ENCODE peak calls at places on chromosomes 16 and 17, in six cellular contexts. T, W, G, M, C and F are unnamed samples.

GRCh38 chr16:19829844-19830703 is 54.6 kb downstream of the GPRC5B start:
- DNase-seq in T (no peak), W (no peak), G (no peak), M (no peak), C (no peak), F (no peak)

GRCh38 chr17:2837147-2837561 is 40.9 kb downstream of the RAP1GAP2 start:
- DNase-seq in T (no peak), W (no peak), G (no peak), M (no peak), C (no peak), F (no peak)

GRCh38 chr17:1758812-1759211 is 3.0 kb upstream of the SERPINF1 start:
- DNase-seq in T (no peak), W (no peak), G (no peak), M (no peak), C (no peak), F (no peak)

GRCh38 chr17:7132511-7133094 is 18.0 kb upstream of the ASGR2 start:
- DNase-seq in T (no peak), W (peak), G (peak), M (peak), C (no peak), F (peak)

GRCh38 chr17:68892658-68893057 is 62.5 kb downstream of the ABCA8 start:
- DNase-seq in T (no peak), W (peak), G (no peak), M (no peak), C (no peak), F (no peak)

GRCh38 chr17:45117283-45117682 is 15.0 kb downstream of the PLCD3 start:
- DNase-seq in T (no peak), W (no peak), G (no peak), M (no peak), C (no peak), F (no peak)

GRCh38 chr17:76940738-76941350 is 72.6 kb downstream of the MGAT5B start:
- DNase-seq in T (peak), W (peak), G (peak), M (peak), C (no peak), F (peak)

GRCh38 chr16:22633280-22633679 is 122.6 kb downstream of the NPIPB5 start:
- DNase-seq in T (no peak), W (no peak), G (no peak), M (no peak), C (peak), F (no peak)

DNA sequence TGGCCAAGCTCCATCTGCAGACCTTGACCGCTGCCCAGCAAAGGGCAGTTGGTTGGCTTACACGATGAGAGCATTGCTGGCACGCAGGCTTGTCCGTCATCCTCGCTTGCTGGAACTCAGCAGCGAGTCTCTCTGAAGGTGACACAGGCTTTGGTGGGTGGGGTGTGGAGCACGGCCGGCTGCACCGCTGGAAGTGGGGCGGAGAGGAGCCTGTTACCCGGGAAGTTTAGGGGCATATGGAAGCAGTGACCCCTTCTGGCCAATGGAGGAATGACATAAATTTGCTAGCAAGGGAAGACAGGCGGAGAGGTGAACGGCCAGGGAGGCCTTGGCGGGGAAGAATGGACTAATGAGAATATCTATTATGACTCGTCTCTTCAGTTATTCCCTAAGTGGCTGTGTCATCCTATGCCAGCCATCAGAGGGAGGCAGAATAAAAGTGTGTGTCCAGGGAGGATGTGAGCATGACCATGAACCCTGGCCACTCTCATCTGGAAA is 65.9 kb upstream of the SDK2 start:
- DNase-seq in T (peak), W (no peak), G (peak), M (peak), C (peak), F (peak)
- TF ChIP-seq JUN in T (no peak), W (no peak), G (no peak), M (no peak), C (no peak), F (no peak)

GRCh38 chr17:10737786-10738185 is 8.0 kb upstream of the TMEM220 start:
- DNase-seq in T (no peak), W (no peak), G (no peak), M (peak), C (no peak), F (no peak)

GRCh38 chr17:10735821-10736220 is 6.0 kb upstream of the TMEM220 start:
- DNase-seq in T (no peak), W (no peak), G (no peak), M (no peak), C (no peak), F (no peak)

GRCh38 chr17:10737168-10737622 is 7.4 kb upstream of the TMEM220 start:
- DNase-seq in T (peak), W (peak), G (peak), M (peak), C (peak), F (peak)

GRCh38 chr17:10739341-10739905 is 9.6 kb upstream of the TMEM220 start:
- DNase-seq in T (no peak), W (no peak), G (no peak), M (no peak), C (no peak), F (no peak)

DNA sequence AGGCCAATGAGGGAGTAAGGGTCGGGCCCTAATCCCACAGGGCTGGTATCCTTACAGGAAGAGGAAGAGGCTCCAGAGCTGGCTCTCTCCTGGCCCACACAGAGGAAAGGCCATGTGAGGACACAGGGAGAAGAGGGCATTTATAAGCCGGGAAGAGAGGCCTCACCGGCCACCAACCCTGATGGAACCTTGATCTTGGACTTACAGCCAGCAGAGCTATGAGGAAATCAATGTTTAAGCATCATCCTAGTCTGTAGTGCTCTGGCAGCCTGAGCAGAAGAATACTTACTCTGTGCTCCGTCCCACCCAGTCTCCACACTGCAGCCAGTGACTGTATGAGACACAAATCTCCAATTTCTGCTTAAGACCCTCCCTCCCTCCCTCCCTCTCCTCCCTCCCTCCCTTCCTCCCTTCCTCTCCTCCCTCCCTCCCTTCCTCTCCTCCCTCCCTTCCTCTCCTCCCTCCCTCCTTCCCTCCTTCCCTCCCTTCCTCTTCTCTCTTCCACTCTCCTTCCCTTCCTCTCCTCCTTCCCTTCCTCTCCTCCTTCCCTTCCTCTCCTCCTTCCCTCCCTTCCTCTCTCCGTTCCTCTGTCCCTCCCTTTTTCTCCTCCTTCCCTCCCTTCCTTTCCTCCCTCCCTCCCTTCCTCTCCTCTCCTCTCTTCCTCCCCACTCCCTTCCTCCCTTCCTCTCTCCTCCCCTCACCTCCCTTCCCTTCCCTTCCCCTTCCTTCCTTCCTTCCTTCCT is 8.9 kb upstream of the TMEM220 start:
- DNase-seq in T (no peak), W (no peak), G (peak), M (peak), C (no peak), F (no peak)
- TF ChIP-seq JUN in T (no peak), W (no peak), G (no peak), M (no peak), C (no peak), F (no peak)

GRCh38 chr16:89787365-89787805 is 29.1 kb downstream of the FANCA start:
- DNase-seq in T (no peak), W (no peak), G (peak), M (no peak), C (no peak), F (no peak)

GRCh38 chr16:89785523-89786155 is 30.8 kb downstream of the FANCA start:
- DNase-seq in T (no peak), W (no peak), G (no peak), M (no peak), C (no peak), F (no peak)

GRCh38 chr16:89786474-89787364 is 29.7 kb downstream of the FANCA start:
- DNase-seq in T (no peak), W (no peak), G (no peak), M (no peak), C (peak), F (no peak)

GRCh38 chr16:89782489-89782888 is 34.0 kb downstream of the FANCA start:
- DNase-seq in T (no peak), W (no peak), G (no peak), M (no peak), C (no peak), F (no peak)

GRCh38 chr16:89784409-89784808 is 32.0 kb downstream of the FANCA start:
- DNase-seq in T (no peak), W (no peak), G (no peak), M (no peak), C (no peak), F (no peak)
- TF ChIP-seq JUN in T (no peak), W (no peak), G (no peak), M (no peak), C (no peak), F (no peak)

GRCh38 chr17:82775033-82775823 is 23.4 kb downstream of the TBCD start:
- DNase-seq in T (peak), W (peak), G (peak), M (peak), C (peak), F (peak)
- TF ChIP-seq JUN in T (no peak), W (no peak), G (no peak), M (no peak), C (no peak), F (no peak)

GRCh38 chr17:5355416-5356129 is 63.9 kb downstream of the NUP88 start:
- DNase-seq in T (no peak), W (no peak), G (peak), M (no peak), C (no peak), F (no peak)
- TF ChIP-seq JUN in T (no peak), W (no peak), G (no peak), M (no peak), C (no peak), F (no peak)

DNA sequence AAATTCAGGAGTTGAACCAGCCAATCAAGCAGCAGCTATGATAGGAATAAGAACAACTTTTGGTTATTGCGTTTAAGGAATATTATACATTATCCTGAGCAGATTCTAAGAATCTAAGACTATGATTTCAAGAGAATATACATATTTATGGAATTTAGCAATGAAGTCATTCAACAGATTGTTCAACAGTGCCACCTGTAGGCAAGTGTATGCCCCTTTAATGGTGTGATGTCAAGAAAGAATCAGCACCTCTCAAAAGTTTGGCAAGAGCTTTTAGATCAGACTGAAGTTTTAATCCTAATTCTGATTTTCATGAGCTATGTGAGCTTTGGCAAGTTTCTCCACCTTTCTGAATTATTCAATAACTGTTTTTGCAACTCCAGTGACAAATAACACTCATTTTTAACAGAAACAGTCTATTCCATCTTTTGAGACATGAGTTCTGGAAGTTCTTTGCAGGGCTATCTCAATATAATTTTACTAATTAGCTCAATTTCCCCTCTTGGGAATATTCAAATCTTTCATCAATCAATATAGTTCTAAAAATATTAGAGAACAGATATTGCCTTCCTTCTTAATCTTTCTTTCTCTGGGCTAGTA is 474.3 kb upstream of the TOM1L1 start:
- DNase-seq in T (peak), W (no peak), G (peak), M (no peak), C (peak), F (no peak)
- TF ChIP-seq JUN in T (no peak), W (no peak), G (no peak), M (no peak), C (no peak), F (no peak)

GRCh38 chr16:48370234-48370633 is 15.0 kb downstream of the SIAH1 start:
- DNase-seq in T (no peak), W (no peak), G (no peak), M (no peak), C (no peak), F (no peak)
- TF ChIP-seq JUN in T (no peak), W (no peak), G (no peak), M (no peak), C (no peak), F (no peak)